ENCODE peak calls at places on chromosome 12, in four cellular contexts. One of them, this sample, is unnamed.

GRCh38 chr12:19388131-19388549 is 51.2 kb upstream of the AEBP2 start:
- DNase-seq in osteocyte: no peak
- DNase-seq in OCI-LY7: no peak
- DNase-seq in epithelial cell of esophagus: no peak
- DNase-seq in this sample: no peak

GRCh38 chr12:46494424-46494823 is 121.9 kb upstream of the SLC38A2 start:
- DNase-seq in osteocyte: no peak
- DNase-seq in OCI-LY7: no peak
- DNase-seq in epithelial cell of esophagus: no peak
- DNase-seq in this sample: no peak

GRCh38 chr12:132429932-132430643 is 59.9 kb upstream of the FBRSL1 start:
- DNase-seq in osteocyte: no peak
- DNase-seq in OCI-LY7: peak; percentile 86
- DNase-seq in epithelial cell of esophagus: peak; percentile 60
- DNase-seq in this sample: peak; percentile 77

GRCh38 chr12:13941258-13942249 is 39.8 kb downstream of the GRIN2B start:
- DNase-seq in osteocyte: no peak
- DNase-seq in OCI-LY7: peak; percentile 46
- DNase-seq in epithelial cell of esophagus: peak; percentile 67
- DNase-seq in this sample: peak; percentile 39

GRCh38 chr12:78121969-78122610 is 291.4 kb downstream of the NAV3 start:
- DNase-seq in osteocyte: no peak
- DNase-seq in OCI-LY7: no peak
- DNase-seq in epithelial cell of esophagus: no peak
- DNase-seq in this sample: no peak

GRCh38 chr12:114695305-114695592 is 11.3 kb upstream of the TBX3 start:
- DNase-seq in osteocyte: no peak
- DNase-seq in OCI-LY7: no peak
- DNase-seq in epithelial cell of esophagus: no peak
- DNase-seq in this sample: no peak

GRCh38 chr12:31742891-31743290 is 14.1 kb upstream of the AMN1 start:
- DNase-seq in osteocyte: no peak
- DNase-seq in OCI-LY7: peak; percentile 89
- DNase-seq in epithelial cell of esophagus: no peak
- DNase-seq in this sample: no peak

GRCh38 chr12:79422060-79422812 is 268.5 kb downstream of the PAWR start:
- DNase-seq in osteocyte: no peak
- DNase-seq in OCI-LY7: no peak
- DNase-seq in epithelial cell of esophagus: peak; percentile 60
- DNase-seq in this sample: no peak

GRCh38 chr12:63844391-63845341 is at the start of gene SRGAP1:
- DNase-seq in osteocyte: peak; percentile 88
- DNase-seq in OCI-LY7: no peak
- DNase-seq in epithelial cell of esophagus: peak; percentile 56
- DNase-seq in this sample: peak; percentile 17

GRCh38 chr12:111072299-111072698 is 151.9 kb upstream of the MYL2 start:
- DNase-seq in osteocyte: no peak
- DNase-seq in OCI-LY7: no peak
- DNase-seq in epithelial cell of esophagus: no peak
- DNase-seq in this sample: no peak

GRCh38 chr12:26633591-26634210 is 199.3 kb downstream of the ITPR2 start:
- DNase-seq in osteocyte: no peak
- DNase-seq in OCI-LY7: no peak
- DNase-seq in epithelial cell of esophagus: peak; percentile 36
- DNase-seq in this sample: no peak

GRCh38 chr12:105574056-105574715 is 243.7 kb downstream of the C12orf75 start:
- DNase-seq in osteocyte: no peak
- DNase-seq in OCI-LY7: no peak
- DNase-seq in epithelial cell of esophagus: peak; percentile 38
- DNase-seq in this sample: no peak

GRCh38 chr12:126397071-126397571 is 1331.9 kb downstream of the AACS start:
- DNase-seq in osteocyte: no peak
- DNase-seq in OCI-LY7: no peak
- DNase-seq in epithelial cell of esophagus: peak; percentile 21
- DNase-seq in this sample: no peak

GRCh38 chr12:47206450-47206830 is 126.7 kb upstream of the AMIGO2 start:
- DNase-seq in osteocyte: no peak
- DNase-seq in OCI-LY7: no peak
- DNase-seq in epithelial cell of esophagus: no peak
- DNase-seq in this sample: no peak

GRCh38 chr12:49776413-49776812 is 35.1 kb downstream of the TMBIM6 start:
- DNase-seq in osteocyte: no peak
- DNase-seq in OCI-LY7: peak; percentile 87
- DNase-seq in epithelial cell of esophagus: peak; percentile 86
- DNase-seq in this sample: peak; percentile 78

GRCh38 chr12:78240827-78241226 is 410.1 kb downstream of the NAV3 start:
- DNase-seq in osteocyte: no peak
- DNase-seq in OCI-LY7: no peak
- DNase-seq in epithelial cell of esophagus: peak; percentile 9
- DNase-seq in this sample: no peak

GRCh38 chr12:6724409-6724797 is 557 bp downstream of the COPS7A start:
- DNase-seq in osteocyte: no peak
- DNase-seq in OCI-LY7: peak; percentile 75
- DNase-seq in epithelial cell of esophagus: no peak
- DNase-seq in this sample: peak; percentile 47

GRCh38 chr12:1003600-1004271 is 12.7 kb downstream of the ERC1 start:
- DNase-seq in osteocyte: no peak
- DNase-seq in OCI-LY7: no peak
- DNase-seq in epithelial cell of esophagus: no peak
- DNase-seq in this sample: no peak

GRCh38 chr12:45509187-45509586 is 220.3 kb upstream of the ARID2 start:
- DNase-seq in osteocyte: no peak
- DNase-seq in OCI-LY7: no peak
- DNase-seq in epithelial cell of esophagus: peak; percentile 14
- DNase-seq in this sample: no peak

GRCh38 chr12:57590892-57591566 is at the start of gene PIP4K2C:
- DNase-seq in osteocyte: peak; percentile 89
- DNase-seq in OCI-LY7: peak; percentile 94
- DNase-seq in epithelial cell of esophagus: peak; percentile 89
- DNase-seq in this sample: peak; percentile 97

GRCh38 chr12:71958056-71958455 is 19.4 kb downstream of the TPH2 start:
- DNase-seq in osteocyte: no peak
- DNase-seq in OCI-LY7: no peak
- DNase-seq in epithelial cell of esophagus: no peak
- DNase-seq in this sample: no peak

GRCh38 chr12:56792678-56793077 is 29.6 kb downstream of the HSD17B6 start:
- DNase-seq in osteocyte: no peak
- DNase-seq in OCI-LY7: no peak
- DNase-seq in epithelial cell of esophagus: no peak
- DNase-seq in this sample: no peak

GRCh38 chr12:89946518-89946917 is 237.9 kb upstream of the ATP2B1 start:
- DNase-seq in osteocyte: no peak
- DNase-seq in OCI-LY7: no peak
- DNase-seq in epithelial cell of esophagus: no peak
- DNase-seq in this sample: no peak

GRCh38 chr12:75260316-75260715 is 50.7 kb upstream of the KCNC2 start:
- DNase-seq in osteocyte: no peak
- DNase-seq in OCI-LY7: no peak
- DNase-seq in epithelial cell of esophagus: no peak
- DNase-seq in this sample: no peak

GRCh38 chr12:83276904-83277303 is 590.2 kb downstream of the TMTC2 start:
- DNase-seq in osteocyte: no peak
- DNase-seq in OCI-LY7: no peak
- DNase-seq in epithelial cell of esophagus: no peak
- DNase-seq in this sample: no peak

GRCh38 chr12:2387051-2387834 is 334.5 kb downstream of the CACNA1C start:
- DNase-seq in osteocyte: no peak
- DNase-seq in OCI-LY7: no peak
- DNase-seq in epithelial cell of esophagus: no peak
- DNase-seq in this sample: peak; percentile 36

GRCh38 chr12:15214851-15215601 is 6.2 kb downstream of the RERG start:
- DNase-seq in osteocyte: no peak
- DNase-seq in OCI-LY7: no peak
- DNase-seq in epithelial cell of esophagus: no peak
- DNase-seq in this sample: no peak

GRCh38 chr12:19646599-19646998 is 207.3 kb downstream of the AEBP2 start:
- DNase-seq in osteocyte: no peak
- DNase-seq in OCI-LY7: no peak
- DNase-seq in epithelial cell of esophagus: no peak
- DNase-seq in this sample: no peak

GRCh38 chr12:88056571-88056970 is 27.4 kb upstream of the C12orf50 start:
- DNase-seq in osteocyte: no peak
- DNase-seq in OCI-LY7: no peak
- DNase-seq in epithelial cell of esophagus: no peak
- DNase-seq in this sample: no peak

GRCh38 chr12:88057994-88058718 is 29.0 kb upstream of the C12orf50 start:
- DNase-seq in osteocyte: no peak
- DNase-seq in OCI-LY7: no peak
- DNase-seq in epithelial cell of esophagus: peak; percentile 49
- DNase-seq in this sample: no peak

GRCh38 chr12:88052686-88053085 is 23.5 kb upstream of the C12orf50 start:
- DNase-seq in osteocyte: no peak
- DNase-seq in OCI-LY7: peak; percentile 30
- DNase-seq in epithelial cell of esophagus: peak; percentile 57
- DNase-seq in this sample: no peak
- TF ChIP-seq CTCF in osteocyte: peak; percentile 63
- TF ChIP-seq CTCF in OCI-LY7: peak; percentile 75
- TF ChIP-seq CTCF in epithelial cell of esophagus: peak; percentile 73
- TF ChIP-seq CTCF in this sample: peak; percentile 62

GRCh38 chr12:24853094-24853493 is 95.8 kb downstream of the BCAT1 start:
- DNase-seq in osteocyte: no peak
- DNase-seq in OCI-LY7: no peak
- DNase-seq in epithelial cell of esophagus: no peak
- DNase-seq in this sample: no peak

GRCh38 chr12:24854908-24855307 is 94.0 kb downstream of the BCAT1 start:
- DNase-seq in osteocyte: no peak
- DNase-seq in OCI-LY7: no peak
- DNase-seq in epithelial cell of esophagus: no peak
- DNase-seq in this sample: no peak

GRCh38 chr12:24852420-24852819 is 96.5 kb downstream of the BCAT1 start:
- DNase-seq in osteocyte: no peak
- DNase-seq in OCI-LY7: peak; percentile 12
- DNase-seq in epithelial cell of esophagus: peak; percentile 20
- DNase-seq in this sample: no peak

GRCh38 chr12:24854017-24854416 is 94.9 kb downstream of the BCAT1 start:
- DNase-seq in osteocyte: no peak
- DNase-seq in OCI-LY7: no peak
- DNase-seq in epithelial cell of esophagus: no peak
- DNase-seq in this sample: no peak

GRCh38 chr12:24853588-24853987 is 95.3 kb downstream of the BCAT1 start:
- DNase-seq in osteocyte: no peak
- DNase-seq in OCI-LY7: no peak
- DNase-seq in epithelial cell of esophagus: peak; percentile 89
- DNase-seq in this sample: no peak
- TF ChIP-seq CTCF in osteocyte: no peak
- TF ChIP-seq CTCF in OCI-LY7: no peak
- TF ChIP-seq CTCF in epithelial cell of esophagus: no peak
- TF ChIP-seq CTCF in this sample: no peak

DNA sequence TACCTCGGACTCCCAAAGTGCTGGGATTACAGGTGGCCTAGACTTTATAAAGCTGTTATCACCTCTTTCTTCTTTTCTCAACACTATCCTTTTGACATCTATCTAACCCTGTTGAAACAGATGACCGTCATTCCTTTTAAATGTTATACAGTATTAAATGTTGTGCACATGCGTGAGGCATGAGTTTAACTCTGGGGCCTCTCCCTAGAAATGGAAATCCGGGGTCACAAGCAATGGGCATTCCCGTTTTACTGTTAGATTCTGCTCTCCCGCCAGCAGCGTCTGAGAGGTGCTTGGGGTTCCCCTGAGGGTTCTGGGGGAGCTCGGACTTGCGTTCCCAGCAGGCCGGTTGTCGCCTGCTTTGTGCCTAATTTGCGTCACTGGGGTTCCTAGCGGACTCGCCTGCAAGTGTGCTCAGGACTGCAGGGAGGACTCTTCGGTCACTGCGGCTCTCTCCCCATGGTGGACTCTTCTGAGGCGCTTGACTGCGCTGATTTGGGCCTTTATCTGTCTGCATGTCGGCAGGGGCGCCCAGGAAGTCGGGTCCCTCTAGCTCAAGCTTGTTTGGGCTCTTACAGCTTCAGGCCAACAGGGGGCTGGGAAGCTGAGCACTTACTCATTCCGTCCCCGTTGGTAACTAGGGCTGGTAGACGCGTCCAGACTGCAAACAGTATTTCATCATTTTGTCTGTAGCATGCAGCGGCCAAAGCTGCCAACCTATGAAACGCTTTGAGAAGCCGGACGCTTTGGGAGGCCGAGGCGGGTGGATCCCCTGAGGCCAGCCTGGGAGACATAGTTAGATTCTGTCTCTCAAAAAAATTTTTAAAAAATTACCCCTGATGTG is 1.2 kb upstream of the RAN start:
- DNase-seq in osteocyte: no peak
- DNase-seq in OCI-LY7: peak; percentile 95
- DNase-seq in epithelial cell of esophagus: peak; percentile 95
- DNase-seq in this sample: peak; percentile 83
- TF ChIP-seq CTCF in osteocyte: peak; percentile 49
- TF ChIP-seq CTCF in OCI-LY7: peak; percentile 78
- TF ChIP-seq CTCF in epithelial cell of esophagus: peak; percentile 65
- TF ChIP-seq CTCF in this sample: peak; percentile 68

DNA sequence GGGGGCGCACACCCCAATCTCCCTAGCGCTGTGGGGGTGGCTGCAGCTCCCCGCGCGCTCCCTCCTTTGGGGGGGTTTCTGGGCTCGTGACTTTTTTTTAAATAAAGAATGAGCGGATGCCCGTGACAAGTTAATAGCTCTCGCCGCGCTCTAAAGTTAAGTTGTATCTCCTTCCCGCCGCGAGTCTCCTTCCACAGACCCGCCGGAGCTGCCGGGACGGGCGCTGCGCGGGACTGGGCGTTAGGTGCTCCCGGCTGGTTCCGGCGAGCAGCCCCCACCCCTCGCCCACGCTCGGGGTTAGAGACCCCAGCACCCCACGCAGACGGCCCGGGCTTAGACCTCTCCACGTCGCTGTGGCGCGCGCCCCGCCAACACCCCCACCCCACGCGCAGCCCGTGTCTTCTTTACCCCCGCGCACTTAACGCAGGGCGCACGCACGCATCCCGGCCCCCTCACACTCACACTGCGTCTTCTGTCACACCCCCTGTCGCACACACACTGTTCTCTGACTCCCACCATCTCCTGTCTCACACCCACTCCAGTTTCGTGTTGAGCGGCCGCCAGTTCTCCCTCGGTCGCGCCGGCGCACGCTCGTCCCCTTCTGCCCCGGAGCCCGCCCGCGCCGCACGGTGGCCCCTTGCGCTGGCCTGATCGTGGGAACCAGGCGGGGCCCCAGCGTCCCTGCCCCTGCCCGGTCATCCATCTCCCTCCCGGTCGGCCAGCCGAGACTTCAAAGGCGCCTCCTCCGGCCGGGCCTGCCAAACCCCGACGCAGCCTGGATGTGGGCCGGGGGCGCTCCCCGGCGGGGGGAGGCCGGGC is 82.4 kb upstream of the HMGA2 start:
- DNase-seq in osteocyte: peak; percentile 86
- DNase-seq in OCI-LY7: no peak
- DNase-seq in epithelial cell of esophagus: peak; percentile 48
- DNase-seq in this sample: peak; percentile 61
- TF ChIP-seq CTCF in osteocyte: no peak
- TF ChIP-seq CTCF in OCI-LY7: no peak
- TF ChIP-seq CTCF in epithelial cell of esophagus: no peak
- TF ChIP-seq CTCF in this sample: no peak

DNA sequence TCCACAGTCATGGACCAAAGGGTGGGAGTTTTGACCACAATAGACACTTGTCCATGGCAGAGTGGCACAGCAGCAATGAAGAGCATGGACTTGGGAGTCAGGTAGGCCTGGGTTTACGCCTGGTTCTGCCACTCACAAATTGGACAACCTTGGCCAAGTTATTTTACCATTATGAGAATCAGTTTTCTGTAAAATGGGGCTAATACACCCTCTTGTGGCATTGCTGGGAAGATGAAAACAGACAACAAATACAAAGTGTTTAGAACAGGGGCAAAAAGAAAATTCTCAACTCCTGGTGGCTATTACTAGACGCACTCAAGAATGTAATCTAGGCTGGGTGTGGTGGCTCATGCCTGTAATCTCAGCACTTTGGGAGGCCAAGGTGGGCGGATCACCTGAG is 2.6 kb downstream of the C12orf43 start:
- DNase-seq in osteocyte: no peak
- DNase-seq in OCI-LY7: peak; percentile 16
- DNase-seq in epithelial cell of esophagus: no peak
- DNase-seq in this sample: no peak
- TF ChIP-seq CTCF in osteocyte: no peak
- TF ChIP-seq CTCF in OCI-LY7: peak; percentile 59
- TF ChIP-seq CTCF in epithelial cell of esophagus: peak; percentile 18
- TF ChIP-seq CTCF in this sample: peak; percentile 21